ENCODE peak calls at places on chromosomes 16 and 17, in seven cellular contexts. S is neural progenitor cell; L is pons; V is breast epithelium; N is activated T-helper 9 cell treated with anti-CD3 and anti-CD28 coated beads, Interleukin-2, amount 50 U/mL, for 16 hours; Y is foreskin fibroblast; I is CD4-positive, CD25-positive, alpha-beta regulatory T cell. G is an unnamed sample.

GRCh38 chr17:73155410-73156165 is 9.2 kb upstream of the SSTR2 start:
- DNase-seq in Y (no peak), S (peak), V (no peak), I (no peak), L (peak), N (no peak), G (peak)

GRCh38 chr16:85634747-85635544 is 21.8 kb downstream of the GSE1 start:
- DNase-seq in V (no peak), L (no peak), S (no peak), N (no peak), I (no peak), Y (no peak), G (peak)

GRCh38 chr17:56737741-56738161 is 96.0 kb downstream of the C17orf67 start:
- DNase-seq in Y (peak), N (no peak), S (no peak), L (no peak), I (no peak), V (peak), G (no peak)

GRCh38 chr17:75996665-75997590 is 3.7 kb upstream of the CDK3 start:
- DNase-seq in I (no peak), Y (peak), L (peak), N (peak), V (no peak), S (no peak), G (no peak)

GRCh38 chr17:8821446-8822105 is 22.4 kb upstream of the MFSD6L start:
- DNase-seq in I (no peak), N (no peak), S (no peak), V (no peak), L (no peak), Y (no peak), G (no peak)

GRCh38 chr16:63938661-63939060 is 1183.2 kb downstream of the CDH11 start:
- DNase-seq in V (no peak), Y (peak), N (no peak), S (no peak), L (no peak), I (no peak), G (no peak)

GRCh38 chr16:84266451-84266850 is 26.6 kb upstream of the KCNG4 start:
- DNase-seq in N (no peak), V (no peak), S (peak), I (peak), L (peak), Y (peak), G (peak)

GRCh38 chr16:24737391-24737871 is 8.0 kb downstream of the TNRC6A start:
- DNase-seq in N (no peak), S (no peak), Y (peak), V (no peak), I (no peak), L (no peak), G (no peak)

GRCh38 chr17:65558683-65559311 is 2.7 kb downstream of the AXIN2 start:
- DNase-seq in S (peak), N (no peak), V (no peak), Y (peak), L (no peak), I (no peak), G (peak)

GRCh38 chr17:28333083-28333746 is 2.1 kb downstream of the IFT20 start:
- DNase-seq in S (no peak), Y (peak), L (no peak), V (no peak), N (no peak), I (no peak), G (no peak)

GRCh38 chr17:45146166-45146565 is 2.1 kb upstream of the HEXIM1 start:
- DNase-seq in L (no peak), V (no peak), S (no peak), I (no peak), N (no peak), Y (no peak), G (no peak)

GRCh38 chr17:76868669-76869208 is 535 bp downstream of the MGAT5B start:
- DNase-seq in S (peak), I (no peak), V (no peak), L (no peak), N (no peak), Y (peak), G (peak)

GRCh38 chr17:7293131-7293557 is 1.3 kb downstream of the YBX2 start:
- DNase-seq in S (no peak), Y (no peak), N (no peak), L (no peak), I (no peak), V (no peak), G (no peak)

GRCh38 chr17:2594657-2595085 is 1.2 kb downstream of the PAFAH1B1 start:
- DNase-seq in L (peak), I (peak), V (no peak), N (no peak), Y (no peak), S (no peak), G (no peak)

GRCh38 chr16:76784530-76784929 is 406.5 kb upstream of the MON1B start:
- DNase-seq in I (no peak), V (no peak), Y (no peak), N (no peak), L (no peak), S (no peak), G (no peak)

GRCh38 chr16:3036726-3037315 is at the start of gene BICDL2:
- DNase-seq in V (no peak), Y (no peak), L (no peak), S (no peak), I (no peak), N (no peak), G (peak)

GRCh38 chr17:79989106-79989835 is 46.4 kb downstream of the TBC1D16 start:
- DNase-seq in S (no peak), N (no peak), Y (no peak), L (no peak), I (no peak), V (no peak), G (no peak)

GRCh38 chr17:35684046-35684802 is 47.2 kb upstream of the RASL10B start:
- DNase-seq in N (no peak), Y (peak), L (no peak), S (peak), I (no peak), V (no peak), G (peak)

GRCh38 chr16:24572069-24572468 is 32.7 kb downstream of the RBBP6 start:
- DNase-seq in I (no peak), S (no peak), L (no peak), Y (no peak), N (no peak), V (no peak), G (no peak)

GRCh38 chr17:9002236-9002609 is 19.1 kb upstream of the NTN1 start:
- DNase-seq in Y (no peak), V (no peak), N (no peak), L (no peak), S (peak), I (no peak), G (peak)

GRCh38 chr16:51152691-51153261 is 1.7 kb upstream of the SALL1 start:
- DNase-seq in N (no peak), L (no peak), S (no peak), I (no peak), V (no peak), Y (peak), G (peak)

GRCh38 chr17:79938696-79939435 is 96.8 kb downstream of the TBC1D16 start:
- DNase-seq in I (no peak), V (no peak), L (no peak), S (no peak), Y (no peak), N (no peak), G (no peak)

GRCh38 chr17:76131692-76132573 is 9.1 kb downstream of the FOXJ1 start:
- DNase-seq in Y (no peak), S (no peak), L (no peak), I (no peak), V (no peak), N (no peak), G (peak)

GRCh38 chr16:5875416-5875815 is 777.8 kb upstream of the EEF2KMT start:
- DNase-seq in V (no peak), I (no peak), Y (no peak), N (no peak), L (no peak), S (no peak), G (no peak)

GRCh38 chr17:67401598-67402504 is 24.8 kb downstream of the PITPNC1 start:
- DNase-seq in Y (no peak), S (no peak), N (no peak), V (no peak), L (no peak), I (no peak), G (peak)

G was measured in GM23338.